ENCODE peak calls at places on chromosomes 3 and 15, in nine cellular contexts. One of them, this sample, is unnamed.
A peak's percentile ranks its signal among the peaks of the same experiment; 100 is the strongest.

GRCh38 chr3:25226747-25227146 is 201.3 kb upstream of the RARB start:
- DNase-seq in endodermal cell: no peak
- DNase-seq in hepatocyte: no peak
- DNase-seq in fibroblast of lung: no peak
- DNase-seq in heart left ventricle: no peak
- DNase-seq in lower lobe of right lung: no peak
- DNase-seq in heart right ventricle: no peak
- DNase-seq in pancreas: no peak
- DNase-seq in Peyer's patch: no peak
- DNase-seq in this sample: no peak

GRCh38 chr3:32821686-32822296 is 4.0 kb downstream of the TRIM71 start:
- DNase-seq in pancreas: no peak
- DNase-seq in heart right ventricle: peak; percentile 22
- DNase-seq in lower lobe of right lung: peak; percentile 49
- DNase-seq in endodermal cell: peak; percentile 69
- DNase-seq in fibroblast of lung: no peak
- DNase-seq in Peyer's patch: no peak
- DNase-seq in heart left ventricle: no peak
- DNase-seq in hepatocyte: peak; percentile 53
- DNase-seq in this sample: peak; percentile 50

GRCh38 chr3:25945836-25946235 is 155.9 kb downstream of the OXSM start:
- DNase-seq in heart right ventricle: no peak
- DNase-seq in hepatocyte: no peak
- DNase-seq in Peyer's patch: no peak
- DNase-seq in heart left ventricle: no peak
- DNase-seq in endodermal cell: no peak
- DNase-seq in lower lobe of right lung: no peak
- DNase-seq in pancreas: no peak
- DNase-seq in fibroblast of lung: no peak
- DNase-seq in this sample: no peak

GRCh38 chr3:33993631-33994030 is 195.2 kb downstream of the PDCD6IP start:
- DNase-seq in fibroblast of lung: peak; percentile 64
- DNase-seq in Peyer's patch: no peak
- DNase-seq in endodermal cell: no peak
- DNase-seq in heart left ventricle: no peak
- DNase-seq in heart right ventricle: no peak
- DNase-seq in lower lobe of right lung: no peak
- DNase-seq in hepatocyte: no peak
- DNase-seq in pancreas: no peak
- DNase-seq in this sample: no peak

GRCh38 chr3:82157952-82158351 is 396.5 kb upstream of the GBE1 start:
- DNase-seq in fibroblast of lung: peak; percentile 77
- DNase-seq in hepatocyte: no peak
- DNase-seq in Peyer's patch: no peak
- DNase-seq in lower lobe of right lung: no peak
- DNase-seq in heart right ventricle: no peak
- DNase-seq in endodermal cell: no peak
- DNase-seq in pancreas: no peak
- DNase-seq in heart left ventricle: no peak
- DNase-seq in this sample: no peak

GRCh38 chr3:126474498-126475410 is 937 bp downstream of the ZXDC start:
- DNase-seq in Peyer's patch: peak; percentile 33
- DNase-seq in heart right ventricle: peak; percentile 44
- DNase-seq in lower lobe of right lung: peak; percentile 81
- DNase-seq in fibroblast of lung: peak; percentile 53
- DNase-seq in endodermal cell: peak; percentile 81
- DNase-seq in hepatocyte: peak; percentile 71
- DNase-seq in heart left ventricle: no peak
- DNase-seq in pancreas: peak; percentile 91
- DNase-seq in this sample: peak; percentile 63

GRCh38 chr15:68231102-68231818 is 1.7 kb upstream of the CLN6 start:
- DNase-seq in heart left ventricle: no peak
- DNase-seq in fibroblast of lung: no peak
- DNase-seq in pancreas: no peak
- DNase-seq in endodermal cell: no peak
- DNase-seq in Peyer's patch: no peak
- DNase-seq in heart right ventricle: no peak
- DNase-seq in lower lobe of right lung: no peak
- DNase-seq in hepatocyte: no peak
- DNase-seq in this sample: peak; percentile 23

GRCh38 chr3:124760601-124761000 is 30.3 kb downstream of the UMPS start:
- DNase-seq in heart left ventricle: no peak
- DNase-seq in fibroblast of lung: peak; percentile 63
- DNase-seq in lower lobe of right lung: no peak
- DNase-seq in heart right ventricle: no peak
- DNase-seq in Peyer's patch: no peak
- DNase-seq in hepatocyte: peak; percentile 43
- DNase-seq in endodermal cell: no peak
- DNase-seq in pancreas: no peak
- DNase-seq in this sample: no peak

DNA sequence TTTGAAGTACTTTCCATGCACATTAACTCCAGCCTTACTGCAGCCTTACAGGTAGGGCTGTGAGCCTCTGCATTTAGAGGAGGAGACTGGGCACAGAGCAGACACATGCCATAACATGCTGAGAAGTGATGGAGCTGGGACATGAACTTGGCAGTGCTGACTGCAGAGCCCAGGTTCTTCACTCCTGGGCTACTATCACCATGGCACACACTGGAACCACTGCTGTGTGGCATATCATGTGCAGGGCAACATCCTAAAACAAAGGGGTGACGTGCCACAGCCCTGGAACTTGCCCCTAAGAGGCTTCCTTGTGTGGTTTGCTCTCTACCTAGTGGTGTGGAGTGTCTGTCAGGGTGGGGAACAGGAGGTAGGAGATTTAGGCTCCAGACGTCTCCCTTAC is 25.4 kb downstream of the EHD4 start:
- DNase-seq in fibroblast of lung: no peak
- DNase-seq in endodermal cell: peak; percentile 30
- DNase-seq in heart left ventricle: no peak
- DNase-seq in heart right ventricle: no peak
- DNase-seq in Peyer's patch: no peak
- DNase-seq in lower lobe of right lung: no peak
- DNase-seq in pancreas: no peak
- DNase-seq in hepatocyte: no peak
- DNase-seq in this sample: no peak
- H3K4me1 ChIP-seq in fibroblast of lung: peaks cover 33% of the 10 kb centered on the region
- H3K4me1 ChIP-seq in endodermal cell: peaks cover 7% of the 10 kb centered on the region
- H3K4me1 ChIP-seq in heart left ventricle: peaks cover 85% of the 10 kb centered on the region
- H3K4me1 ChIP-seq in heart right ventricle: peaks cover 100% of the 10 kb centered on the region
- H3K4me1 ChIP-seq in Peyer's patch: no peaks in the 10 kb centered on the region
- H3K4me1 ChIP-seq in lower lobe of right lung: peaks cover 59% of the 10 kb centered on the region
- H3K4me1 ChIP-seq in pancreas: peaks cover 12% of the 10 kb centered on the region
- H3K4me1 ChIP-seq in hepatocyte: peaks cover 44% of the 10 kb centered on the region
- H3K4me1 ChIP-seq in this sample: peaks cover 68% of the 10 kb centered on the region

DNA sequence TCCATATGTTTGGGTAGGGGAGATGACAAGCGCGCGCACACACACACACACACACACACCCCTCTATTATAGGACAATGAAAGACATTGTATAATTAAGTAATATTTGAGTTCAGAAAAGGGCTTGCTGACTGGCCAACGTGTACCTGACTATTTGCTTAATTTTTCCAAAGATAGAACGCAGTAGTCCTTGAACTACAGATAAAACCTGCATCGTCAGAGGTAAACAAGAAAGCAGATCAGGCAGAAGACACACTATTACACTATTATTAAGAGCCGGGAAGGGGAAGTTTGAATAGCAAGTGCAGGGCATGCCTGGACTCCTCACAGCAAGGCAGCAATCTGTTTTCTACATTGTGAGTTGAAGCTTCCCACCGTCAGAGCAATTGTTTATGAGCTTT is 427.6 kb downstream of the GABRG3 start:
- DNase-seq in Peyer's patch: no peak
- DNase-seq in lower lobe of right lung: no peak
- DNase-seq in hepatocyte: no peak
- DNase-seq in heart left ventricle: no peak
- DNase-seq in pancreas: no peak
- DNase-seq in heart right ventricle: no peak
- DNase-seq in endodermal cell: no peak
- DNase-seq in fibroblast of lung: no peak
- DNase-seq in this sample: no peak
- TF ChIP-seq CTCF in Peyer's patch: no peak
- TF ChIP-seq CTCF in lower lobe of right lung: no peak
- TF ChIP-seq CTCF in hepatocyte: no peak
- TF ChIP-seq CTCF in heart left ventricle: no peak
- TF ChIP-seq CTCF in pancreas: no peak
- TF ChIP-seq CTCF in heart right ventricle: no peak
- TF ChIP-seq CTCF in endodermal cell: no peak
- TF ChIP-seq CTCF in fibroblast of lung: no peak
- TF ChIP-seq CTCF in this sample: no peak

GRCh38 chr15:25175789-25176615 is 221.2 kb downstream of the SNRPN start:
- DNase-seq in heart right ventricle: no peak
- DNase-seq in endodermal cell: peak; percentile 17
- DNase-seq in pancreas: peak; percentile 37
- DNase-seq in hepatocyte: peak; percentile 1
- DNase-seq in lower lobe of right lung: peak; percentile 24
- DNase-seq in heart left ventricle: peak; percentile 25
- DNase-seq in fibroblast of lung: no peak
- DNase-seq in Peyer's patch: peak; percentile 2
- DNase-seq in this sample: no peak

GRCh38 chr15:25178835-25179672 is 224.3 kb downstream of the SNRPN start:
- DNase-seq in heart right ventricle: peak; percentile 4
- DNase-seq in lower lobe of right lung: peak; percentile 30
- DNase-seq in endodermal cell: peak; percentile 16
- DNase-seq in heart left ventricle: peak; percentile 40
- DNase-seq in hepatocyte: no peak
- DNase-seq in pancreas: peak; percentile 30
- DNase-seq in Peyer's patch: peak; percentile 5
- DNase-seq in fibroblast of lung: no peak
- DNase-seq in this sample: peak; percentile 21

GRCh38 chr15:25176616-25176923 is 221.8 kb downstream of the SNRPN start:
- DNase-seq in heart left ventricle: no peak
- DNase-seq in endodermal cell: peak; percentile 13
- DNase-seq in fibroblast of lung: no peak
- DNase-seq in lower lobe of right lung: no peak
- DNase-seq in hepatocyte: no peak
- DNase-seq in heart right ventricle: peak; percentile 2
- DNase-seq in Peyer's patch: peak; percentile 8
- DNase-seq in pancreas: peak; percentile 19
- DNase-seq in this sample: peak; percentile 17

GRCh38 chr15:25177955-25178801 is 223.4 kb downstream of the SNRPN start:
- DNase-seq in lower lobe of right lung: peak; percentile 34
- DNase-seq in heart left ventricle: peak; percentile 28
- DNase-seq in pancreas: peak; percentile 47
- DNase-seq in endodermal cell: peak; percentile 12
- DNase-seq in fibroblast of lung: no peak
- DNase-seq in Peyer's patch: peak; percentile 3
- DNase-seq in heart right ventricle: peak; percentile 3
- DNase-seq in hepatocyte: peak; percentile 3
- DNase-seq in this sample: no peak

DNA sequence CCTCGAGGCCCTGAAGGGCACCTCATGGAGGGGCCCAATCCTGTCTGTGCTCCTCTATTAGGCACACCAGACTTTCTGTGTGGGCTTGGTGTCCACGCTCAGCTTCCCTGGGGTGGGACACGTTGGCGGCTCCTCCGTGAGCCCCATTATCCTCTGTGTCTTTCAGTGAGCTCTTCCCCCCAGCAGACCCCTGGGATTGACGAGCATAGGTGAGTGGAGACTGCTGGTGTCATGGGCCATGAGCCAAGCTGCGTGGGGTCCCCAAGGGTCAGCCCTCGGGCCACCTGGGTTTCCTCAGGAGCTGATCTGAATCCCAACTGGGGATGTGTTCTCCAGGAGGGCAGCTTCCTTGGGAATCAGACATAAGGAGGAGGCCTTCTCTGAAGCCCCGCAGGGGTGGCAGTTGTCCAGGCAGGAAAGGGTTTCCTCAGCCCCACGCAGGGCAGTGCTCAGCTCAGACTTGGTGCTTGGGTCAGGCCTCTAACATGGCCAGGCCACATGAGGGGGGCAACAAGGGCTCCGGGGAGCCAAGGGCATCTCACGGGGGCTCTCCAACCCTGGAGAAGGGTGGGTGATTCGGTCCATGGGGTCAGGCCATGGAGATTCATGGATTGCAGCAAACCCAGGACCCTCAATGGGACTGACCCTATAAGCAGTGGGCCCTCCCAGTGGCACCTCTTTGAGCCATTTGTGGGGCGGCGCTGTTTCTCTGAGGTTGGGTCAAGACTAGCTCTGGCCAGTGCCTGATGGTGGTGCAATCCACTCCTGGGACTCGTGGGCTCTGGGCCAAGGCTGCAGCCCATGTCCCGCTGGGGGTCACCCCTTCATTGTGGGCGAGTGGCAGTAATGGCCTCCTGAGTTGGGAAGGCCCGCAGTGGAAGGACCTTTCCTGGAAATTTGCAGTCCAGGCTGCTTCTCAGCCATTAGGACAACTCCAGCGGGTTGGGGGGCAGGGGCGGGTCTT is 222.5 kb downstream of the SNRPN start:
- DNase-seq in lower lobe of right lung: peak; percentile 31
- DNase-seq in hepatocyte: peak; percentile 2
- DNase-seq in fibroblast of lung: no peak
- DNase-seq in endodermal cell: peak; percentile 21
- DNase-seq in Peyer's patch: peak; percentile 3
- DNase-seq in heart left ventricle: peak; percentile 42
- DNase-seq in pancreas: peak; percentile 46
- DNase-seq in heart right ventricle: peak; percentile 2
- DNase-seq in this sample: no peak
- H3K9me3 ChIP-seq in lower lobe of right lung: peaks cover 46% of the 10 kb centered on the region
- H3K9me3 ChIP-seq in hepatocyte: peaks cover 3% of the 10 kb centered on the region
- H3K9me3 ChIP-seq in fibroblast of lung: no peaks in the 10 kb centered on the region
- H3K9me3 ChIP-seq in endodermal cell: peaks cover 25% of the 10 kb centered on the region
- H3K9me3 ChIP-seq in Peyer's patch: no peaks in the 10 kb centered on the region
- H3K9me3 ChIP-seq in heart left ventricle: peaks cover 28% of the 10 kb centered on the region
- H3K9me3 ChIP-seq in pancreas: no peaks in the 10 kb centered on the region
- H3K9me3 ChIP-seq in heart right ventricle: peaks cover 40% of the 10 kb centered on the region
- H3K9me3 ChIP-seq in this sample: peaks cover 67% of the 10 kb centered on the region

GRCh38 chr15:40108061-40108854 is 421 bp downstream of the BMF start:
- DNase-seq in hepatocyte: peak; percentile 68
- DNase-seq in heart right ventricle: peak; percentile 80
- DNase-seq in endodermal cell: peak; percentile 78
- DNase-seq in heart left ventricle: peak; percentile 84
- DNase-seq in fibroblast of lung: peak; percentile 55
- DNase-seq in lower lobe of right lung: peak; percentile 62
- DNase-seq in pancreas: peak; percentile 88
- DNase-seq in Peyer's patch: no peak
- DNase-seq in this sample: peak; percentile 54

GRCh38 chr15:40104296-40104864 is 4.3 kb downstream of the BMF start:
- DNase-seq in hepatocyte: no peak
- DNase-seq in fibroblast of lung: no peak
- DNase-seq in lower lobe of right lung: no peak
- DNase-seq in endodermal cell: no peak
- DNase-seq in heart right ventricle: no peak
- DNase-seq in Peyer's patch: no peak
- DNase-seq in heart left ventricle: no peak
- DNase-seq in pancreas: no peak
- DNase-seq in this sample: no peak

GRCh38 chr15:40104865-40105516 is 3.7 kb downstream of the BMF start:
- DNase-seq in endodermal cell: peak; percentile 98
- DNase-seq in heart left ventricle: peak; percentile 95
- DNase-seq in Peyer's patch: peak; percentile 84
- DNase-seq in fibroblast of lung: peak; percentile 69
- DNase-seq in pancreas: peak; percentile 92
- DNase-seq in lower lobe of right lung: peak; percentile 93
- DNase-seq in hepatocyte: peak; percentile 95
- DNase-seq in heart right ventricle: peak; percentile 94
- DNase-seq in this sample: peak; percentile 82

GRCh38 chr15:40105517-40106202 is 3.0 kb downstream of the BMF start:
- DNase-seq in pancreas: no peak
- DNase-seq in fibroblast of lung: no peak
- DNase-seq in Peyer's patch: peak; percentile 45
- DNase-seq in heart left ventricle: no peak
- DNase-seq in endodermal cell: no peak
- DNase-seq in lower lobe of right lung: no peak
- DNase-seq in hepatocyte: no peak
- DNase-seq in heart right ventricle: no peak
- DNase-seq in this sample: no peak

DNA sequence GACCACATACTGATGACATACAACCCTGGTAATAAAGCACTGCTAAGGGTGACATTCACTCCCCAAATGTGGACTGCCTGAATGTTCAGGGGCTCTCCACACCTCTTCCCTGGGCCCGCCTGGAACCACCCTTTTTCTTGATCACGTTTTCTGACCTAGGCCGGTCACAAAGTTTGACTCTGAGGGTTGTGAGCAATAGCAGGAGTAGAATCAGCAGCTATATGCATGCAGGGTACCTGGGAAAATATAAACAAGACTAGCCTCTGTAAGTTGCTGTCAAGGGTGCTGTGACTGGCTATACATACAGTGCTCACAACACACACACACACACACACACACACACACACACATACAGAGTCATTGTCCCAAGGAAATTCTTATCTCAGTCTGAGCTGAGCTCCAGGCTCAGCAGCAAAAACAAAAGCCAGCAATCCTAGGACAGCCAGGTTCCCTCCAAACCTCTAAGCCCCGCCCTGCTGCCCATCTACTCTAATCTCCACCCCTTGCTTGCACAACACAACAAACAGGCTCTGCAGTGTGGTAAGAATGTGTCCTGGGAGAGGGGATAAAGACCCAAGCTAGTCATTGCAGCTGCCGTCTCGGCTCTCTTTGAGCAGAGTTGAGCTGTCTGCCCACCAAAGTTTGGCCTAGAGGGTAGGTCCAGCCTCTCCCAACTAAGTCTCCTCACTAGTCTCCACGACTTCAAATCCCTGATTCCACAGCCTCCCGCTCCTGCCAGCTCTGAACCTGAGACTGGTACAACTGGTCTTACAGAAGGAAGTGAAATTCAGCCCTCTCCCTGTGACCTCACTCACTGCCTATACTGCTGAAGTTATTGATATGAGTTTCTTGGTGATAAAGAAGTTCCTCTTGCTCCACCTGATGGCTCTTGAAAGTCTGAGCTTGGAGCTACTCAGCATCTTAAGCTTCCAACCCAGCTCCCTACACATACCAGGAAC is 2.2 kb downstream of the BMF start:
- DNase-seq in fibroblast of lung: no peak
- DNase-seq in heart left ventricle: no peak
- DNase-seq in heart right ventricle: peak; percentile 57
- DNase-seq in pancreas: no peak
- DNase-seq in Peyer's patch: peak; percentile 89
- DNase-seq in lower lobe of right lung: peak; percentile 85
- DNase-seq in endodermal cell: peak; percentile 95
- DNase-seq in hepatocyte: peak; percentile 91
- DNase-seq in this sample: peak; percentile 91
- H3K4me1 ChIP-seq in fibroblast of lung: peaks cover 27% of the 10 kb centered on the region
- H3K4me1 ChIP-seq in heart left ventricle: peaks cover 56% of the 10 kb centered on the region
- H3K4me1 ChIP-seq in heart right ventricle: peaks cover 68% of the 10 kb centered on the region
- H3K4me1 ChIP-seq in pancreas: peaks cover 56% of the 10 kb centered on the region
- H3K4me1 ChIP-seq in Peyer's patch: peaks cover 9% of the 10 kb centered on the region
- H3K4me1 ChIP-seq in lower lobe of right lung: peaks cover 68% of the 10 kb centered on the region
- H3K4me1 ChIP-seq in endodermal cell: peaks cover 12% of the 10 kb centered on the region
- H3K4me1 ChIP-seq in hepatocyte: peaks cover 63% of the 10 kb centered on the region
- H3K4me1 ChIP-seq in this sample: peaks cover 58% of the 10 kb centered on the region